ENCODE peak calls at places on chromosomes 16 and 17, in ten cellular contexts. A, T, L, Q, F, O, K, E, R and D are unnamed samples.

GRCh38 chr16:89210904-89211515 is 6.5 kb upstream of the ZNF778 start:
- DNase-seq in A (no peak), T (no peak), L (no peak), Q (no peak), F (no peak), O (no peak), K (no peak), E (no peak), R (peak), D (no peak)

GRCh38 chr16:75244844-75245758 is 6.3 kb downstream of the BCAR1 start:
- DNase-seq in A (peak), T (peak), L (peak), Q (peak), F (peak), O (peak), K (peak), E (peak), R (peak), D (peak)

GRCh38 chr17:77491921-77492445 is 351.2 kb downstream of the SEC14L1 start:
- DNase-seq in A (no peak), T (no peak), L (no peak), Q (peak), F (no peak), O (no peak), K (no peak), E (no peak), R (no peak), D (no peak)

GRCh38 chr17:17741346-17742023 is 60.2 kb downstream of the RAI1 start:
- DNase-seq in A (no peak), T (no peak), L (no peak), Q (peak), F (no peak), O (no peak), K (peak), E (no peak), R (no peak), D (no peak)

GRCh38 chr16:50247123-50247905 is 19.0 kb upstream of the ADCY7 start:
- DNase-seq in A (no peak), T (no peak), L (no peak), Q (no peak), F (no peak), O (no peak), K (no peak), E (no peak), R (no peak), D (no peak)

GRCh38 chr17:343875-344752 is 8.5 kb downstream of the RPH3AL start:
- DNase-seq in A (no peak), T (no peak), L (no peak), Q (no peak), F (no peak), O (no peak), K (no peak), E (no peak), R (no peak), D (no peak)

GRCh38 chr16:11742041-11742535 is 569 bp downstream of the TXNDC11 start:
- DNase-seq in A (peak), T (peak), L (no peak), Q (peak), F (no peak), O (no peak), K (peak), E (no peak), R (no peak), D (no peak)

GRCh38 chr17:18327556-18327955 is 12.5 kb downstream of the SMCR8 start:
- DNase-seq in A (no peak), T (no peak), L (no peak), Q (no peak), F (no peak), O (no peak), K (no peak), E (no peak), R (no peak), D (no peak)

GRCh38 chr17:76000755-76001521 is at the start of gene CDK3:
- DNase-seq in A (no peak), T (no peak), L (no peak), Q (no peak), F (no peak), O (no peak), K (no peak), E (no peak), R (no peak), D (no peak)

GRCh38 chr17:34499576-34499975 is 79.8 kb upstream of the TMEM132E start:
- DNase-seq in A (no peak), T (no peak), L (no peak), Q (peak), F (peak), O (peak), K (peak), E (peak), R (peak), D (no peak)

GRCh38 chr16:85306071-85306792 is 194.0 kb upstream of the CIBAR2 start:
- DNase-seq in A (no peak), T (peak), L (peak), Q (peak), F (peak), O (peak), K (peak), E (peak), R (peak), D (no peak)

GRCh38 chr17:44688675-44689491 is 693 bp downstream of the CCDC43 start:
- DNase-seq in A (peak), T (no peak), L (no peak), Q (no peak), F (peak), O (no peak), K (peak), E (no peak), R (peak), D (no peak)

GRCh38 chr16:89360760-89361435 is 129.5 kb downstream of the ANKRD11 start:
- DNase-seq in A (no peak), T (no peak), L (no peak), Q (peak), F (no peak), O (no peak), K (no peak), E (no peak), R (no peak), D (no peak)

GRCh38 chr17:63578769-63579111 is 22.0 kb upstream of the TACO1 start:
- DNase-seq in A (no peak), T (no peak), L (no peak), Q (no peak), F (no peak), O (no peak), K (no peak), E (no peak), R (no peak), D (no peak)

GRCh38 chr16:64317601-64318000 is 804.3 kb downstream of the CDH11 start:
- DNase-seq in A (no peak), T (no peak), L (no peak), Q (no peak), F (no peak), O (no peak), K (no peak), E (no peak), R (no peak), D (no peak)

GRCh38 chr17:64984181-64984580 is 64.9 kb upstream of the LRRC37A3 start:
- DNase-seq in A (no peak), T (no peak), L (no peak), Q (peak), F (no peak), O (no peak), K (no peak), E (no peak), R (no peak), D (no peak)

GRCh38 chr17:31541559-31541958 is 150.1 kb downstream of the RAB11FIP4 start:
- DNase-seq in A (no peak), T (no peak), L (no peak), Q (peak), F (no peak), O (no peak), K (no peak), E (no peak), R (no peak), D (no peak)

GRCh38 chr17:62902573-62903229 is 63.3 kb upstream of the TANC2 start:
- DNase-seq in A (no peak), T (no peak), L (no peak), Q (no peak), F (no peak), O (no peak), K (no peak), E (no peak), R (no peak), D (no peak)

GRCh38 chr16:29815032-29815721 is 775 bp upstream of the PAGR1 start:
- DNase-seq in A (no peak), T (peak), L (no peak), Q (peak), F (no peak), O (no peak), K (no peak), E (no peak), R (no peak), D (no peak)

GRCh38 chr17:71071837-71072236 is 902.5 kb downstream of the KCNJ2 start:
- DNase-seq in A (peak), T (no peak), L (peak), Q (no peak), F (peak), O (peak), K (peak), E (peak), R (peak), D (peak)

DNA sequence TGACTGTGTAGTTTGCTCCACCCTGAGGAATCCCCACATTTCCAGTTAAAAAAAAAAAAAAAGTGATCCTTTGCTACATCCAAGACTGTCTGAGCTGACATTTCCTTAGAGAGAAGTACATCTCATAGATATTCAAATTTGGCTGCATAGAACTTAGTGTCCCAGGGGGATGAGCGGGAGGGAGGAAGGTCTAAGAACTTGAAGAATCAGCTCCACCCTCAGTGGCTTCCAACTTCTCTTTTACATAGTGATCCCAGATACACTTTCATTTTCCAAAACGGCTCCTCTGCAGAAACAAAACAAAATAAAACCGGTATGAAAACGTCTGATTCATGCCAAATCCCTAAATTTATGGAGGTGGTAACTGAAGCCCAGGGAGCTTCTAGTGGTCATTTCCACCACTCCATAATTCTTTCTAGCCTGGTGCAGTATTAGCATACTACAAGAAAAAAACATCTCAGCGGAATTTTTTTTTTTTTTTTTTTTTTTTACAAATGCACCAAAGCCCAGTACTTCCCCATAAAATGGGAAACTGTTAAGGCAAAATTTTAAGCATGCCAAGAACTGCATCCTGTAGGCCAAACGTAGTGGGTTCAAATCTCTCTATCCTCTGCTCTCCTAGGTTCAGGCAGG is 29.4 kb downstream of the MAF start:
- DNase-seq in A (no peak), T (no peak), L (no peak), Q (no peak), F (no peak), O (no peak), K (no peak), E (no peak), R (no peak), D (no peak)
- H3K4me3 ChIP-seq in A (no peak), T (peak), L (no peak), Q (no peak), F (no peak), O (no peak), K (no peak), E (no peak), R (no peak), D (no peak)

GRCh38 chr17:7354262-7354781 is 634 bp upstream of the TMEM95 start:
- DNase-seq in A (no peak), T (no peak), L (no peak), Q (no peak), F (peak), O (no peak), K (peak), E (no peak), R (peak), D (no peak)

GRCh38 chr17:7351665-7352558 is at the start of gene KCTD11:
- DNase-seq in A (peak), T (peak), L (peak), Q (peak), F (peak), O (peak), K (peak), E (peak), R (peak), D (peak)

GRCh38 chr17:7352910-7353635 is 1.1 kb downstream of the KCTD11 start:
- DNase-seq in A (no peak), T (no peak), L (no peak), Q (no peak), F (no peak), O (no peak), K (no peak), E (no peak), R (no peak), D (no peak)

GRCh38 chr17:7355053-7355452 is at the start of gene TMEM95:
- DNase-seq in A (no peak), T (no peak), L (no peak), Q (no peak), F (no peak), O (no peak), K (no peak), E (no peak), R (no peak), D (no peak)

GRCh38 chr17:7352559-7352889 is 562 bp downstream of the KCTD11 start:
- DNase-seq in A (no peak), T (no peak), L (no peak), Q (no peak), F (no peak), O (no peak), K (no peak), E (no peak), R (no peak), D (no peak)
- TF ChIP-seq CTCF in A (no peak), T (no peak), L (no peak), Q (peak), F (no peak), O (no peak), K (no peak), E (no peak), R (no peak), D (no peak)

GRCh38 chr16:70579648-70580630 is 56.3 kb downstream of the SF3B3 start:
- DNase-seq in A (no peak), T (peak), L (no peak), Q (peak), F (no peak), O (no peak), K (no peak), E (no peak), R (no peak), D (no peak)
- H3K4me3 ChIP-seq in A (no peak), T (peak), L (no peak), Q (no peak), F (no peak), O (no peak), K (no peak), E (no peak), R (no peak), D (no peak)

GRCh38 chr17:39666601-39667261 is 1.5 kb upstream of the PNMT start:
- DNase-seq in A (no peak), T (peak), L (no peak), Q (no peak), F (no peak), O (no peak), K (no peak), E (no peak), R (no peak), D (no peak)

GRCh38 chr17:39667262-39668140 is 752 bp upstream of the PNMT start:
- DNase-seq in A (no peak), T (no peak), L (no peak), Q (peak), F (peak), O (no peak), K (no peak), E (no peak), R (no peak), D (no peak)

GRCh38 chr17:39664581-39665561 is at the start of gene TCAP:
- DNase-seq in A (no peak), T (no peak), L (no peak), Q (no peak), F (no peak), O (no peak), K (no peak), E (no peak), R (no peak), D (no peak)

GRCh38 chr17:39666231-39666600 is 1.1 kb downstream of the TCAP start:
- DNase-seq in A (no peak), T (no peak), L (no peak), Q (no peak), F (no peak), O (no peak), K (no peak), E (no peak), R (no peak), D (no peak)

GRCh38 chr17:39665642-39666221 is 583 bp downstream of the TCAP start:
- DNase-seq in A (peak), T (peak), L (no peak), Q (peak), F (no peak), O (no peak), K (no peak), E (no peak), R (no peak), D (no peak)
- TF ChIP-seq CTCF in A (no peak), T (peak), L (no peak), Q (peak), F (no peak), O (peak), K (no peak), E (peak), R (no peak), D (peak)

GRCh38 chr16:53043462-53043861 is 9.2 kb downstream of the CHD9NB start:
- DNase-seq in A (no peak), T (no peak), L (no peak), Q (peak), F (no peak), O (no peak), K (peak), E (no peak), R (no peak), D (no peak)
- H3K4me3 ChIP-seq in A (no peak), T (peak), L (no peak), Q (peak), F (no peak), O (no peak), K (no peak), E (no peak), R (no peak), D (no peak)

GRCh38 chr17:61479493-61480413 is 27.5 kb downstream of the TBX4 start:
- DNase-seq in A (no peak), T (no peak), L (no peak), Q (peak), F (no peak), O (no peak), K (no peak), E (no peak), R (no peak), D (no peak)
- TF ChIP-seq CTCF in A (no peak), T (no peak), L (no peak), Q (no peak), F (no peak), O (no peak), K (no peak), E (no peak), R (no peak), D (no peak)

GRCh38 chr16:27231692-27232060 is 28.4 kb downstream of the KDM8 start:
- DNase-seq in A (no peak), T (no peak), L (no peak), Q (no peak), F (no peak), O (no peak), K (no peak), E (no peak), R (no peak), D (no peak)

GRCh38 chr16:27230562-27230991 is 27.3 kb downstream of the KDM8 start:
- DNase-seq in A (no peak), T (no peak), L (no peak), Q (no peak), F (no peak), O (no peak), K (no peak), E (no peak), R (no peak), D (no peak)

GRCh38 chr16:27233731-27234130 is 30.4 kb downstream of the KDM8 start:
- DNase-seq in A (no peak), T (no peak), L (no peak), Q (no peak), F (no peak), O (no peak), K (no peak), E (no peak), R (no peak), D (no peak)

GRCh38 chr16:27232875-27233605 is 29.7 kb downstream of the KDM8 start:
- DNase-seq in A (no peak), T (no peak), L (no peak), Q (no peak), F (no peak), O (no peak), K (no peak), E (no peak), R (no peak), D (no peak)

GRCh38 chr16:27232061-27232841 is 28.9 kb downstream of the KDM8 start:
- DNase-seq in A (no peak), T (no peak), L (no peak), Q (no peak), F (no peak), O (no peak), K (peak), E (no peak), R (no peak), D (no peak)
- H3K4me3 ChIP-seq in A (no peak), T (no peak), L (no peak), Q (no peak), F (no peak), O (no peak), K (no peak), E (no peak), R (no peak), D (no peak)